ENCODE peak calls at places on chromosomes 16 and 17, in four cellular contexts. H is heart right ventricle, F is choroid plexus epithelial cell, W is thoracic aorta. I is an unnamed sample.

GRCh38 chr17:27245230-27245696 is 48.7 kb upstream of the WSB1 start:
- DNase-seq in H (peak), F (peak), W (peak), I (peak)

GRCh38 chr17:60077672-60078519 is 825 bp downstream of the HEATR6 start:
- DNase-seq in H (no peak), F (peak), W (no peak), I (peak)

GRCh38 chr17:82940226-82941020 is 100.6 kb upstream of the ZNF750 start:
- DNase-seq in H (no peak), F (no peak), W (no peak), I (no peak)

GRCh38 chr17:47875011-47875471 is 21.0 kb upstream of the SP2 start:
- DNase-seq in H (no peak), F (no peak), W (no peak), I (peak)

GRCh38 chr16:81198635-81199034 is 39.9 kb upstream of the BCO1 start:
- DNase-seq in H (no peak), F (peak), W (no peak), I (no peak)

GRCh38 chr17:59400858-59401257 is 69.4 kb downstream of the YPEL2 start:
- DNase-seq in H (no peak), F (peak), W (no peak), I (no peak)

GRCh38 chr16:30551781-30552180 is 6.4 kb downstream of the ZNF764 start:
- DNase-seq in H (no peak), F (no peak), W (no peak), I (no peak)

GRCh38 chr17:17510456-17511292 is 14.5 kb upstream of the RASD1 start:
- DNase-seq in H (no peak), F (no peak), W (no peak), I (no peak)

GRCh38 chr16:4283939-4284338 is 11.1 kb upstream of the TFAP4 start:
- DNase-seq in H (no peak), F (peak), W (no peak), I (no peak)

GRCh38 chr16:64398795-64399194 is 723.1 kb downstream of the CDH11 start:
- DNase-seq in H (no peak), F (no peak), W (no peak), I (no peak)

GRCh38 chr17:17363638-17364337 is 60.6 kb downstream of the NT5M start:
- DNase-seq in H (no peak), F (no peak), W (no peak), I (no peak)

GRCh38 chr16:21101631-21102420 is 48.8 kb downstream of the DNAH3 start:
- DNase-seq in H (no peak), F (peak), W (no peak), I (peak)

GRCh38 chr17:20228860-20229259 is 219.7 kb downstream of the SPECC1 start:
- DNase-seq in H (no peak), F (no peak), W (no peak), I (no peak)

GRCh38 chr16:4384497-4384896 is 12.8 kb downstream of the VASN start:
- DNase-seq in H (no peak), F (no peak), W (no peak), I (peak)

GRCh38 chr16:87963400-87963799 is 12.2 kb downstream of the BANP start:
- DNase-seq in H (peak), F (peak), W (no peak), I (peak)

GRCh38 chr16:24820522-24820921 is 25.2 kb upstream of the SLC5A11 start:
- DNase-seq in H (no peak), F (no peak), W (no peak), I (no peak)

GRCh38 chr17:31510273-31511175 is 119.0 kb downstream of the RAB11FIP4 start:
- DNase-seq in H (peak), F (no peak), W (no peak), I (no peak)

GRCh38 chr17:37385439-37385990 is 9.7 kb downstream of the C17orf78 start:
- DNase-seq in H (no peak), F (no peak), W (no peak), I (no peak)

GRCh38 chr17:67716405-67716798 is 1.3 kb upstream of the NOL11 start:
- DNase-seq in H (no peak), F (no peak), W (no peak), I (no peak)

GRCh38 chr16:11966173-11966572 is 1.2 kb downstream of the TNFRSF17 start:
- DNase-seq in H (no peak), F (no peak), W (no peak), I (no peak)

GRCh38 chr16:23148513-23149266 is 562 bp downstream of the USP31 start:
- DNase-seq in H (peak), F (peak), W (no peak), I (peak)

GRCh38 chr16:2236362-2237075 is at the start of gene DNASE1L2:
- DNase-seq in H (no peak), F (peak), W (no peak), I (peak)

GRCh38 chr17:17823433-17824118 is 13.2 kb downstream of the SREBF1 start:
- DNase-seq in H (peak), F (peak), W (peak), I (peak)

GRCh38 chr17:77308768-77309726 is 168.3 kb downstream of the SEC14L1 start:
- DNase-seq in H (no peak), F (peak), W (no peak), I (peak)

GRCh38 chr17:20008242-20009051 is 712 bp upstream of the SPECC1 start:
- DNase-seq in H (peak), F (no peak), W (no peak), I (peak)

GRCh38 chr17:67289174-67289876 is 44.3 kb upstream of the HELZ start:
- DNase-seq in H (peak), F (peak), W (peak), I (peak)

GRCh38 chr17:61406871-61407210 is 7.2 kb downstream of the TBX2 start:
- DNase-seq in H (no peak), F (no peak), W (no peak), I (no peak)

GRCh38 chr16:47571049-47571448 is 109.9 kb downstream of the PHKB start:
- DNase-seq in H (no peak), F (no peak), W (no peak), I (no peak)

GRCh38 chr16:30892670-30893069 is 1.2 kb downstream of the BCL7C start:
- DNase-seq in H (no peak), F (no peak), W (no peak), I (no peak)

GRCh38 chr16:7025616-7026190 is 306.9 kb upstream of the RBFOX1 start:
- DNase-seq in H (peak), F (peak), W (no peak), I (peak)

GRCh38 chr16:84520778-84521770 is 16.6 kb upstream of the MEAK7 start:
- DNase-seq in H (no peak), F (no peak), W (no peak), I (no peak)

GRCh38 chr17:81386646-81387234 is 8.5 kb upstream of the BAHCC1 start:
- DNase-seq in H (no peak), F (no peak), W (no peak), I (peak)

GRCh38 chr17:77560841-77561240 is 397.7 kb upstream of the TNRC6C start:
- DNase-seq in H (no peak), F (no peak), W (no peak), I (no peak)

GRCh38 chr17:72393553-72393952 is 272.7 kb downstream of the SOX9 start:
- DNase-seq in H (no peak), F (peak), W (no peak), I (peak)

GRCh38 chr16:81035975-81036750 is 521 bp downstream of the ATMIN start:
- DNase-seq in H (peak), F (peak), W (no peak), I (peak)

GRCh38 chr17:4499431-4500187 is 928 bp downstream of the SPNS2 start:
- DNase-seq in H (peak), F (no peak), W (no peak), I (peak)

GRCh38 chr17:57549996-57550395 is 195.1 kb downstream of the CCDC182 start:
- DNase-seq in H (no peak), F (no peak), W (no peak), I (no peak)

GRCh38 chr17:57552114-57552601 is 192.9 kb downstream of the CCDC182 start:
- DNase-seq in H (peak), F (peak), W (no peak), I (no peak)

GRCh38 chr17:57553525-57553924 is 191.6 kb downstream of the CCDC182 start:
- DNase-seq in H (no peak), F (peak), W (no peak), I (no peak)

GRCh38 chr17:57550671-57551315 is 194.3 kb downstream of the CCDC182 start:
- DNase-seq in H (no peak), F (no peak), W (no peak), I (no peak)

DNA sequence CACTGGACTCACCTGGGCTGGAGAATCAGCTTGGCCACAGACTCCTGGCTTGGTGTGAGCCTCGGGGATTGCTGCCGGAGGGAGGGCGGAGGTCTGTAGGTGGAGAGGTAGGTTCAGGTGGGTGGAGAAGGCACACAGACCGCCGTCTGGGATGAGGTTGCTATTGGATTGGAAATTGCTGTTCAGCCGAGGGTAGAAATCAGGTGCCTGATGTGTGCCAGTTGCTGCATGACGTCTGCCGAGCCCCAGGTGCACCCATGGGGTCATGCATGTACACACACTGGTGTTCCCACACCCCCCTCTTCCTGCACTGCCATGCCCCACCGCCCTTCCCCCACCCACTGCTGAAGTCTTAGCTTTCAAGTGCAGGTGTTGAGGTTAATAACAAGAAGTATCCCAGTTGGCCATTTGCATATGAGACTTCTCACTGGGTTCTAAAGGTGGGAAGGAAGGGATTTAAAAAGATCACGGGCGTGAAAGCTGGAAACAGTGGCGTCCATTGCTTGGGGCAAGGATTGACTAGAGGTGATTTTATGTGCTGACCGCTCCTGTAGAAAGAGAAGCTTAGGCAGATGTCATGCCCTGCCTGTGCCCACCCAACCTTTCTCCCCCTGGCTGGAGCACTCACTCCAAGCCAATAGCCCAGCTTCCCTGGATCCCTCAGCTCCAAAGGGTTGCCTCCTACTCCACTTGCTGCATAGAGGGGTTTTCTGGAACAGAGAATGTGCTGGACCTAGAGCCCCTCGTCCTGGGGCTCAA is 193.6 kb downstream of the CCDC182 start:
- DNase-seq in H (no peak), F (no peak), W (no peak), I (no peak)
- H3K4me3 ChIP-seq in H (no peak), F (no peak), W (no peak), I (no peak)

GRCh38 chr17:45172541-45173286 is 11.0 kb downstream of the HEXIM2 start:
- DNase-seq in H (peak), F (peak), W (peak), I (peak)
- H3K4me3 ChIP-seq in H (peak), F (no peak), W (peak), I (peak)

DNA sequence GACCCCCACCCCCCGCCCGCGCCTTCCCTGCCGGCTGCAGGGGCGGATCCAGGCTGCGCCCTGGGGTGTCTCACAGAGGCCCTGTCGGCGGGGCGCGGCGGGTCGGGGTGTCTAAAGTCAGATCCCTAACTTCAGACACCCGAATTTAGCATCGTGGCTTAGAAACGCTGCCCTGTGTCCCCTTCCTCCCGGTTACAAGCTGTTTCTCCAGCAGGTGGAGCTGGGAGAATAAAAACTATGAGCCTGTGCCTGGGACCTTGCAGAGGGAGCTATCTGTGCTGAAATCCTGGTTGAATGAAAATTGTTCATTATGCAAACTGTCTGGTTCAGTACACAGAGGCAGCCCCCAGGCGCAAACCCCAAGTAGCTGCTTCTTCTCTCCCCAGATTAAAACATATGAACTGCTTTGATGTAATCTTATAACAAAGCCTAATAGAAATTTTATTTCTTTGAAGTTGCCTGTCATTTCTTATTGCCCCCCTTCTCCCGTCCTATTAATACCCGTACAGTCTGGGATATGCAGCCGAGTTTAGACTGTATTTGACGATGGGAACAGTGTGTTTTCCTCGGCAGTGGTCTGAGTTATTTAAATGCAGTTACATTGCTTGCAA is 79.0 kb downstream of the RPA1 start:
- DNase-seq in H (peak), F (peak), W (peak), I (peak)
- H3K4me3 ChIP-seq in H (peak), F (peak), W (peak), I (peak)

GRCh38 chr17:51155416-51155815 is 2.1 kb downstream of the NME1 start:
- DNase-seq in H (no peak), F (no peak), W (no peak), I (no peak)
- H3K4me3 ChIP-seq in H (no peak), F (no peak), W (no peak), I (no peak)

GRCh38 chr17:3004150-3004801 is 59.1 kb downstream of the OR1D5 start:
- DNase-seq in H (peak), F (peak), W (peak), I (peak)

GRCh38 chr17:3003401-3004149 is 59.8 kb downstream of the OR1D5 start:
- DNase-seq in H (peak), F (no peak), W (no peak), I (no peak)

GRCh38 chr17:3004925-3005324 is 58.5 kb downstream of the OR1D5 start:
- DNase-seq in H (no peak), F (no peak), W (no peak), I (no peak)

GRCh38 chr17:3005696-3006095 is 57.7 kb downstream of the OR1D5 start:
- DNase-seq in H (no peak), F (no peak), W (no peak), I (no peak)

DNA sequence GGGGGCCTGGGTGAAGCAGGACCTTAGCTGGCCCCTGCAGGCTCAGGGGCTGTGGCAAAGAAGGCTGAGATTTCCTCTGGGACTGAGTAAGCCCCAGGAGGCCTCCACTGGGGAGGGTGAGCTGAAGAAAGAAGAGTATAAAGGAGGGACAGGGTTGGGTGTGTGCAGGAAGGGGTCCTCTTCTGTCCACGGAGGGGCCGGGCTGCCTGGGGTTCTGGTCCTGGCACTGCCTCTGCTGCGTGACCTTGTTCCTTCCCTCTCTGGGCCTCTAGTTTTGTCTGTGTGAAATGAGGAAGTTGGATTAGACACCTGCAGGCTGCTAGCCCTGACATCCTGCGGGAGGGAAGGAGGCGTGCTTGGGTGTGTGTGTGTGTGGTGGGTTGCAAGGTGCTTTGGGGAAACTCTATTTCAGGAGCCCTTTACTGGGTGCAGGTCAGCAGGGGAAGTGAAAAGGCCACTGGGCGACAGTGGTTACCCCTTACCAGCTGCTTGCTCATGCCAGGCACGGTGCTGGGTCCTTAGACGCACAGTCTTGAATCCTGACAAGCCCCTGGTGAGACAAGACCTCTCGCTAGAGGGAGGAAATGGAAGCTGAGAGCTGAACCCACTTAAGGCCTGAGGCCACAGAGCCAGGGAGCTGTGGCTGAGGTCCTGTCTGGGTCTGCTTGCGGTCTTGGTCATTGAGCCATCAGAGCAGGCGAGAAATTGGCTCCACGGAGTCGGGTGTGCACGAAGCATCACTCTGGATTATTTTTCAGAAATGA is 60.7 kb downstream of the OR1D5 start:
- DNase-seq in H (no peak), F (no peak), W (no peak), I (no peak)
- H3K4me3 ChIP-seq in H (no peak), F (no peak), W (no peak), I (no peak)

DNA sequence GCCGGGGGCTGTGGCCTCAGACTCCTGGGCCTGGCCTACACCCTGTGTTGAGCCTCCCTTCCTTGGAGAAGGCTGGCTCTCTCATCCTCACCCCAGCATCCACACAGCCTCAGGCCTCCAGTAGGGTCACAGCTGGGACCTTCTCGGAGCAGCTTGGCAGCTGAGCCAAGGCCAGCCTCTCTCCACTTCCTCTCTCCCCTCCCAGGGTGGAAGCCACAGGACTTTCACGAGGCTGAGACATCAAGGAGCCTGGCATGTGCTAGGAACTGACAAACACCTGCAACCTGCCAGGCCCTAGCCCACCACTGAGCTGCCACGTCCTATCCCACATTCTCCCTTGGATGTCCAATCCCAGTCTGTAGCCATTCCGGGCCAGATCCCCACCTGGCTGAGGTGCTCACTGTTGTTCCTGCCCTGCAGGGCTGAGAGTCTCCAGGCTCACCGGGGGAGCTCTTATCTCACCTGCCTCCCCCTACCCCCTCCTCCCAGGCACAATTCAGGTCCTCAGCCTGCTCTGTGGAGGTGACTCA is 3.1 kb downstream of the MMP15 start:
- DNase-seq in H (no peak), F (no peak), W (no peak), I (no peak)
- H3K4me3 ChIP-seq in H (peak), F (no peak), W (no peak), I (no peak)

GRCh38 chr17:80218391-80218790 is 1.7 kb downstream of the SGSH start:
- DNase-seq in H (no peak), F (no peak), W (no peak), I (no peak)
- H3K4me3 ChIP-seq in H (no peak), F (no peak), W (no peak), I (no peak)

DNA sequence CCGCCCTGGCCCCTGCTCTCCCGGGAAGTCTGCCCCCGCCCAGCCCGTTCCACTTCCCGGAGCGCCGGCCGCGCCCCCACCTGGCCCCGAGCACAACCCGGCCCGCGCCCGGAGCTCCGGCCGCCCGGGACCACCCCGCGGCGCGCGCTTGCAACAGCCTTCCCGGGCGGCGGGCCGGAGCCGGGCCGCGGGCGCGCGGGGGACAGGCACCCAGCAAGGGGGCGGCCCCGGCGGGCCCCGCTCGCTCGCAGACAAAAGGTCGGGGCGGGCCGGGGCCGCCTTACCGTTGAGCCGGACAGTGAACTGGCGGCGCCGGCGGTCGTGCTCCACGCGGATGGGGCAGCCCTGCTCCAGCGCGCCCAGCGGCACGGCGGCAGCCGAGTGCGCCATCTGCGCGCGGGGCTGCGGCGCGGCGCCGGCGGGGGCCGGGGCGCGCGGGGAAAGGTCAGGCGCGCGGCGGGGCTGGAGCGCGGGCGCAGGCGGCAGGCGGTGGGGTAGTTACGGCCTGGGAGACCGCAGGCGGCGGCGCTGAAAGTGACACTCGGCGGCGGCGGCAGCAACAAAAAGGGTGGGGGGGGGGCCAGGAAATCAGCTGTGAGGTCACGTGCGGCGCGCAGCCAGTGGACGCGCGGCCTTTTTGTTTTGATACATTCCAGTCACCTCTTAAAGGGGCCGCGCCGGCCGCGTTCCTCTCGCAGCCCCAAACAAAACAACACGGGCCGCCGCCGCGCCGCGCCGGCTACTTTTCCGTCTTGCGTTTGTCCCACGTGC is at the start of gene NATD1:
- DNase-seq in H (peak), F (peak), W (peak), I (peak)
- H3K4me3 ChIP-seq in H (peak), F (peak), W (peak), I (peak)

I was measured in adipocyte.